ENCODE peak calls at places on chromosome 11, in seven cellular contexts. M is A549, C is HepG2, Z is SK-N-SH, R is GM12878, A is H1, X is K562. T is an unnamed sample.

GRCh38 chr11:28820296-28820989 is 712.3 kb downstream of the METTL15 start:
- DNase-seq in M (no peak), A (no peak), Z (no peak), C (no peak), R (no peak), X (no peak), T (peak)

GRCh38 chr11:35525501-35526175 is at the start of gene PAMR1:
- DNase-seq in A (peak), M (no peak), C (no peak), Z (no peak), X (no peak), R (no peak), T (peak)

GRCh38 chr11:46949297-46949696 is 12.7 kb downstream of the CSTPP1 start:
- DNase-seq in Z (no peak), M (no peak), X (no peak), A (no peak), R (no peak), C (no peak), T (no peak)

GRCh38 chr11:59243633-59244032 is 30.9 kb upstream of the MPEG1 start:
- DNase-seq in A (no peak), Z (no peak), C (no peak), X (no peak), M (no peak), R (no peak), T (peak)

GRCh38 chr11:68127791-68128681 is 6.8 kb upstream of the CHKA start:
- DNase-seq in Z (peak), R (no peak), X (peak), M (no peak), A (peak), C (peak), T (peak)

GRCh38 chr11:1888811-1889526 is 2.7 kb downstream of the PRR33 start:
- DNase-seq in A (no peak), M (no peak), X (no peak), R (no peak), C (no peak), Z (peak), T (no peak)

GRCh38 chr11:16912607-16913006 is 101.6 kb downstream of the PLEKHA7 start:
- DNase-seq in R (no peak), C (no peak), M (no peak), X (no peak), Z (no peak), A (no peak), T (no peak)

GRCh38 chr11:115581871-115582639 is 77.8 kb upstream of the CADM1 start:
- DNase-seq in C (no peak), R (no peak), A (no peak), M (peak), X (no peak), Z (peak), T (peak)

GRCh38 chr11:27471588-27472397 is 797 bp downstream of the LGR4 start:
- DNase-seq in X (peak), M (peak), R (no peak), C (no peak), A (peak), Z (peak), T (no peak)

GRCh38 chr11:72649215-72649976 is 24.8 kb downstream of the PDE2A start:
- DNase-seq in C (no peak), M (no peak), A (no peak), R (no peak), X (no peak), Z (no peak), T (no peak)

GRCh38 chr11:32792948-32793475 is 1.4 kb downstream of the CCDC73 start:
- DNase-seq in M (peak), R (peak), X (peak), C (peak), Z (peak), A (peak), T (peak)

GRCh38 chr11:129045150-129045549 is 102.5 kb upstream of the TP53AIP1 start:
- DNase-seq in R (no peak), A (no peak), M (no peak), C (no peak), Z (no peak), X (no peak), T (no peak)

GRCh38 chr11:68021167-68021787 is 9.2 kb upstream of the NDUFS8 start:
- DNase-seq in Z (peak), A (no peak), X (no peak), R (no peak), C (no peak), M (peak), T (no peak)

GRCh38 chr11:61148016-61148640 is 13.1 kb downstream of the VPS37C start:
- DNase-seq in M (no peak), A (no peak), C (no peak), X (no peak), Z (no peak), R (no peak), T (no peak)

GRCh38 chr11:119705362-119705761 is 23.6 kb downstream of the NECTIN1 start:
- DNase-seq in R (no peak), C (no peak), X (no peak), A (no peak), Z (no peak), M (no peak), T (no peak)

GRCh38 chr11:88231894-88232482 is 56.7 kb upstream of the RAB38 start:
- DNase-seq in Z (peak), M (peak), R (no peak), C (peak), A (no peak), X (no peak), T (peak)

GRCh38 chr11:76147106-76147735 is 59.1 kb downstream of the WNT11 start:
- DNase-seq in Z (no peak), R (no peak), M (no peak), X (no peak), A (no peak), C (no peak), T (no peak)

GRCh38 chr11:100994966-100995365 is 134.6 kb downstream of the PGR start:
- DNase-seq in C (no peak), R (no peak), X (no peak), Z (no peak), A (no peak), M (no peak), T (no peak)

GRCh38 chr11:64672875-64673274 is 50.1 kb downstream of the NRXN2 start:
- DNase-seq in Z (no peak), A (no peak), M (no peak), C (no peak), X (no peak), R (no peak), T (no peak)

GRCh38 chr11:64492561-64492960 is 98.5 kb upstream of the SLC22A12 start:
- DNase-seq in M (no peak), A (no peak), C (no peak), Z (no peak), R (no peak), X (no peak), T (no peak)

GRCh38 chr11:12167098-12167999 is 57.0 kb downstream of the MICAL2 start:
- DNase-seq in M (peak), X (peak), C (peak), R (no peak), Z (no peak), A (no peak), T (peak)

GRCh38 chr11:112320668-112321067 is 60.0 kb upstream of the PLET1 start:
- DNase-seq in M (no peak), C (peak), X (no peak), Z (no peak), A (no peak), R (no peak), T (peak)
- TF ChIP-seq RFX5 in M (no peak), C (no peak), X (no peak), Z (no peak), A (no peak), R (no peak), T (no peak)

DNA sequence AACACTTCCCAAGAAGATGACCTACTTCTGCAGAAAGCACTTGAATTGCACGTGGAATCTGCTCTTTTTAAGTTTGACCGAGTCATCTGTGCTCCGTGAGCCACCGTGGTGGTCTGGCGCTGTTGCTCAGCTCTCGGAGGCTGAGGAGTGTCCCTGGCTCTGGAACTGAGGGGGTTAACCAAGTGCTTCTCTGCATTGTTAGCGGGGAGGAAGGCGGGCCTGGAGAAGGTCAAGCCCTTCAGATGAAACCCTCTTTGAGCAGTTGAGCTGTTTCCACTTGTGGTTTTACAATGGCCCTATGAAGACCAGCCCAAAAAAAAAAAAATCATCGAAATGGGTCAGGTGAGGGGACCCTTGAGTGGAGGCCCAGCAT is 286.4 kb downstream of the NTM start:
- DNase-seq in X (no peak), M (no peak), A (no peak), Z (no peak), R (no peak), C (no peak), T (no peak)
- H3K4me3 ChIP-seq in X (no peak), M (no peak), A (peak), Z (no peak), R (no peak), C (no peak), T (no peak)

GRCh38 chr11:70734379-70734778 is 336.1 kb downstream of the CTTN start:
- DNase-seq in X (no peak), R (no peak), M (no peak), C (no peak), Z (no peak), A (no peak), T (no peak)
- TF ChIP-seq RFX5 in X (no peak), R (no peak), M (no peak), C (no peak), Z (no peak), A (no peak), T (no peak)

DNA sequence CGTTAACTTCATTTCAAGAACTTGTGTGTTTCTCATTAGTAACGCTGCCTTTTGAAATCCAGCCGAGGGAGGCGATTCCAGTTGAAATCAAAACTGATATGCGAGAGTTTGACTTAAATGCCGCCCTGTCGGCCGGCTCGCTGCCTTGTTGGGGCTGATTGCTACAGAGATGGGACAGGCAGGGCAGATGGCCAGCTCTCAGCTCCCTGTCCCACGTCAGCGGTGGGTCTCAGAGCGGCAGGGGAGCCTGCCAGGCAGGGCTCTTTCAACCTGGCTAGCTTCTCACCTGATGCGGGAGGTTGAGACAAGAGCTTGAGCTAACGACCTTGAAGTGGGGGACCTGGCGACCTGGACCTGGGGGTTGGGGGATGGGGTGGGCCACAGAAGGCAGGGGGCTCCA is 51.9 kb upstream of the ALX4 start:
- DNase-seq in X (no peak), A (no peak), C (no peak), M (no peak), Z (no peak), R (no peak), T (no peak)
- H3K4me3 ChIP-seq in X (no peak), A (no peak), C (no peak), M (no peak), Z (no peak), R (no peak), T (no peak)